ENCODE peak calls at places on chromosomes 13 and 19, in six cellular contexts. F, I, G, S, D and L are unnamed samples.

GRCh38 chr13:25848822-25849740 is 202.7 kb downstream of the SHISA2 start:
- DNase-seq in F (no peak), I (no peak), G (no peak), S (no peak), D (no peak), L (no peak)

GRCh38 chr19:49113762-49114629 is at the start of gene LIN7B:
- DNase-seq in F (peak; percentile 70), I (peak; percentile 73), G (peak; percentile 67), S (no peak), D (peak; percentile 60), L (peak; percentile 64)

GRCh38 chr19:53881482-53882390 is at the start of gene PRKCG:
- DNase-seq in F (peak; percentile 40), I (no peak), G (peak; percentile 56), S (no peak), D (peak; percentile 86), L (peak; percentile 61)

GRCh38 chr19:56538761-56539263 is at the start of gene ZFP28:
- DNase-seq in F (peak; percentile 55), I (no peak), G (no peak), S (no peak), D (peak; percentile 61), L (peak; percentile 44)

GRCh38 chr13:39684531-39685137 is 29.2 kb downstream of the COG6 start:
- DNase-seq in F (peak; percentile 43), I (peak; percentile 66), G (no peak), S (no peak), D (no peak), L (no peak)

GRCh38 chr13:104522235-104523072 is 1456.2 kb upstream of the SLC10A2 start:
- DNase-seq in F (no peak), I (no peak), G (no peak), S (no peak), D (no peak), L (no peak)

GRCh38 chr13:37348916-37349653 is 243.6 kb upstream of the CSNK1A1L start:
- DNase-seq in F (no peak), I (no peak), G (no peak), S (peak; percentile 18), D (no peak), L (no peak)

GRCh38 chr19:31066385-31066784 is 282.9 kb downstream of the TSHZ3 start:
- DNase-seq in F (no peak), I (peak; percentile 14), G (no peak), S (no peak), D (no peak), L (no peak)